ENCODE peak calls at places on chromosome 17, in five cellular contexts. L is Daoy, V is fibroblast of lung, M is progenitor cell of endocrine pancreas, Z is HTR-8/SVneo. P is an unnamed sample.

GRCh38 chr17:64336760-64337413 is 53.8 kb downstream of the PECAM1 start:
- DNase-seq in L (no peak), V (no peak), M (no peak), Z (no peak), P (no peak)

GRCh38 chr17:20988001-20988641 is 54.7 kb downstream of the USP22 start:
- DNase-seq in L (no peak), V (no peak), M (no peak), Z (no peak), P (no peak)

GRCh38 chr17:82170412-82170961 is 42.2 kb downstream of the CCDC57 start:
- DNase-seq in L (no peak), V (no peak), M (no peak), Z (no peak), P (no peak)

GRCh38 chr17:63446981-63447687 is 1.0 kb upstream of the CYB561 start:
- DNase-seq in L (peak; percentile 48), V (no peak), M (no peak), Z (no peak), P (no peak)

GRCh38 chr17:48487221-48487620 is 43.6 kb downstream of the HOXB1 start:
- DNase-seq in L (no peak), V (no peak), M (no peak), Z (no peak), P (no peak)

GRCh38 chr17:57454729-57455062 is 198.4 kb downstream of the MSI2 start:
- DNase-seq in L (no peak), V (no peak), M (no peak), Z (no peak), P (no peak)

GRCh38 chr17:45246338-45246737 is 15.6 kb downstream of the SPATA32 start:
- DNase-seq in L (no peak), V (no peak), M (no peak), Z (no peak), P (no peak)

GRCh38 chr17:30388321-30389179 is 9.8 kb downstream of the CPD start:
- DNase-seq in L (no peak), V (no peak), M (no peak), Z (no peak), P (no peak)

GRCh38 chr17:82804442-82805191 is 35.2 kb downstream of the ZNF750 start:
- DNase-seq in L (no peak), V (peak; percentile 33), M (no peak), Z (no peak), P (no peak)

GRCh38 chr17:64240741-64241347 is 22.2 kb downstream of the TEX2 start:
- DNase-seq in L (peak; percentile 59), V (peak; percentile 94), M (no peak), Z (no peak), P (no peak)

GRCh38 chr17:39782481-39782880 is 44.7 kb downstream of the GRB7 start:
- DNase-seq in L (peak; percentile 19), V (peak; percentile 64), M (no peak), Z (no peak), P (no peak)

GRCh38 chr17:45231481-45232116 is 9.9 kb downstream of the FMNL1 start:
- DNase-seq in L (no peak), V (no peak), M (no peak), Z (peak; percentile 71), P (no peak)

GRCh38 chr17:51805765-51806164 is 352.7 kb downstream of the CA10 start:
- DNase-seq in L (no peak), V (no peak), M (no peak), Z (no peak), P (no peak)

GRCh38 chr17:57136355-57136754 is 51.3 kb downstream of the AKAP1 start:
- DNase-seq in L (no peak), V (no peak), M (no peak), Z (no peak), P (no peak)

GRCh38 chr17:27078296-27078695 is 215.6 kb upstream of the WSB1 start:
- DNase-seq in L (no peak), V (no peak), M (no peak), Z (no peak), P (no peak)

GRCh38 chr17:70906808-70907207 is 737.5 kb downstream of the KCNJ2 start:
- DNase-seq in L (peak; percentile 35), V (peak; percentile 87), M (no peak), Z (no peak), P (no peak)

GRCh38 chr17:38459556-38459955 is 31.3 kb downstream of the ARHGAP23 start:
- DNase-seq in L (no peak), V (no peak), M (no peak), Z (no peak), P (no peak)

GRCh38 chr17:55177159-55177913 is 87.4 kb upstream of the HLF start:
- DNase-seq in L (peak; percentile 9), V (no peak), M (no peak), Z (no peak), P (no peak)

P was measured in H4.